ENCODE peak calls at places on chromosomes 12 and 14, in six cellular contexts. Q is tibial artery, I is EL, M is AG04450, L is lower leg skin, N is Calu3. G is an unnamed sample.

GRCh38 chr12:52835271-52836041 is 1.3 kb upstream of the KRT79 start:
- DNase-seq in Q (no peak), I (no peak), M (no peak), L (no peak), N (no peak), G (no peak)

GRCh38 chr12:58801986-58802385 is 118.3 kb downstream of the LRIG3 start:
- DNase-seq in Q (no peak), I (no peak), M (no peak), L (no peak), N (no peak), G (no peak)

GRCh38 chr14:104559043-104559768 is 20.4 kb upstream of the C14orf180 start:
- DNase-seq in Q (no peak), I (no peak), M (no peak), L (no peak), N (peak), G (no peak)

GRCh38 chr14:92441751-92442477 is 71.7 kb upstream of the RIN3 start:
- DNase-seq in Q (no peak), I (no peak), M (no peak), L (no peak), N (no peak), G (no peak)

GRCh38 chr12:59067068-59067467 is 146.8 kb upstream of the LRIG3 start:
- DNase-seq in Q (no peak), I (peak), M (peak), L (no peak), N (peak), G (no peak)

GRCh38 chr12:67578976-67579661 is 69.4 kb upstream of the DYRK2 start:
- DNase-seq in Q (no peak), I (no peak), M (no peak), L (no peak), N (no peak), G (no peak)

GRCh38 chr14:50773632-50774541 is 57.1 kb downstream of the NIN start:
- DNase-seq in Q (peak), I (peak), M (no peak), L (peak), N (peak), G (peak)

GRCh38 chr12:1307796-1308195 is 286.6 kb downstream of the FBXL14 start:
- DNase-seq in Q (no peak), I (no peak), M (no peak), L (no peak), N (no peak), G (no peak)

GRCh38 chr14:84029720-84030119 is 1500.2 kb upstream of the FLRT2 start:
- DNase-seq in Q (no peak), I (no peak), M (no peak), L (no peak), N (no peak), G (no peak)

GRCh38 chr14:71437870-71438269 is 494.4 kb upstream of the RGS6 start:
- DNase-seq in Q (no peak), I (no peak), M (no peak), L (no peak), N (no peak), G (no peak)

G was measured in NCI-H460.